ENCODE peak calls at places on chromosomes 4 and X, in ten cellular contexts. W is NCI-H1694, M is astrocyte of the cerebellum, Y is GM23248, Q is transverse colon, H is hypothalamus, A is adipocyte, K is RPMI8226, S is immature natural killer cell, E is head of caudate nucleus. U is an unnamed sample.

GRCh38 chrX:78658851-78659744 is at the start of gene RTL3:
- DNase-seq in Y (peak), Q (no peak), E (no peak), K (no peak), S (peak), W (no peak), A (peak), H (no peak), M (peak), U (no peak)

GRCh38 chrX:135185795-135186443 is 14.7 kb upstream of the CT55 start:
- DNase-seq in E (no peak), S (no peak), K (peak), H (no peak), A (peak), M (peak), Y (peak), W (peak), Q (no peak), U (no peak)

GRCh38 chr4:107183155-107183774 is 147.2 kb upstream of the DKK2 start:
- DNase-seq in Q (no peak), M (peak), A (peak), H (no peak), S (no peak), Y (peak), K (peak), E (no peak), W (no peak), U (no peak)

GRCh38 chr4:7429601-7430078 is 5.1 kb downstream of the PSAPL1 start:
- DNase-seq in Q (no peak), S (no peak), Y (no peak), H (no peak), M (no peak), E (no peak), K (no peak), A (no peak), W (no peak), U (no peak)

GRCh38 chrX:109268340-109268739 is 213.5 kb downstream of the GUCY2F start:
- DNase-seq in Q (no peak), M (no peak), A (no peak), H (no peak), S (no peak), Y (no peak), W (no peak), E (no peak), K (no peak), U (no peak)

GRCh38 chr4:38884254-38884653 is 16.6 kb downstream of the FAM114A1 start:
- DNase-seq in E (no peak), H (no peak), S (no peak), Y (no peak), M (no peak), Q (no peak), W (no peak), A (no peak), K (no peak), U (no peak)

GRCh38 chr4:119209077-119209476 is 3.4 kb upstream of the USP53 start:
- DNase-seq in M (peak), E (no peak), S (no peak), Q (no peak), W (no peak), H (no peak), A (peak), K (no peak), Y (peak), U (no peak)

GRCh38 chr4:98710831-98711230 is 52.4 kb upstream of the TSPAN5 start:
- DNase-seq in E (no peak), H (no peak), A (peak), K (no peak), S (no peak), W (no peak), Y (peak), M (no peak), Q (no peak), U (no peak)

GRCh38 chrX:148930330-148930729 is 429.9 kb downstream of the AFF2 start:
- DNase-seq in Q (no peak), Y (no peak), A (no peak), M (no peak), K (no peak), E (no peak), W (no peak), S (no peak), H (no peak), U (no peak)

GRCh38 chr4:41212221-41213203 is 1.8 kb downstream of the APBB2 start:
- DNase-seq in Y (peak), S (no peak), Q (peak), W (no peak), K (peak), E (peak), A (peak), M (no peak), H (peak), U (no peak)

GRCh38 chrX:115560978-115561604 is at the start of gene PLS3:
- DNase-seq in M (peak), W (no peak), K (peak), A (peak), Y (peak), S (peak), Q (peak), H (peak), E (peak), U (peak)

GRCh38 chr4:104073245-104073644 is 353.5 kb upstream of the TACR3 start:
- DNase-seq in E (no peak), M (no peak), S (no peak), Q (no peak), K (no peak), Y (no peak), W (no peak), A (no peak), H (no peak), U (no peak)

GRCh38 chr4:16199132-16199531 is 27.1 kb downstream of the TAPT1 start:
- DNase-seq in Q (no peak), K (no peak), S (no peak), H (no peak), W (no peak), A (peak), M (peak), Y (peak), E (no peak), U (no peak)

GRCh38 chr4:1488831-1489638 is 82.8 kb upstream of the NKX1-1 start:
- DNase-seq in E (no peak), S (no peak), K (no peak), Y (no peak), H (no peak), Q (no peak), A (no peak), M (no peak), W (no peak), U (no peak)

GRCh38 chr4:65453398-65453797 is 216.9 kb downstream of the EPHA5 start:
- DNase-seq in H (no peak), E (no peak), M (no peak), S (no peak), W (no peak), Y (no peak), K (no peak), A (no peak), Q (no peak), U (no peak)

GRCh38 chr4:104494822-104495559 is at the start of gene CXXC4:
- DNase-seq in E (peak), Q (peak), H (peak), K (peak), Y (peak), S (peak), A (peak), M (peak), W (peak), U (peak)

GRCh38 chr4:17310269-17310652 is 201.6 kb downstream of the QDPR start:
- DNase-seq in W (no peak), A (peak), H (no peak), Q (no peak), S (no peak), K (no peak), M (peak), Y (peak), E (no peak), U (no peak)

GRCh38 chr4:26325191-26325590 is 4.4 kb downstream of the RBPJ start:
- DNase-seq in S (peak), K (peak), H (no peak), Q (no peak), E (no peak), A (peak), Y (peak), M (peak), W (no peak), U (no peak)

GRCh38 chrX:148672526-148672925 is 172.1 kb downstream of the AFF2 start:
- DNase-seq in S (no peak), M (no peak), K (no peak), A (no peak), E (no peak), H (no peak), Y (peak), Q (no peak), W (no peak), U (no peak)

GRCh38 chr4:100479971-100480370 is 37.9 kb downstream of the EMCN start:
- DNase-seq in Q (no peak), K (no peak), W (no peak), S (no peak), E (no peak), A (no peak), H (no peak), M (no peak), Y (no peak), U (no peak)

GRCh38 chrX:123093792-123094191 is 90.3 kb upstream of the GRIA3 start:
- DNase-seq in E (no peak), W (no peak), Q (no peak), K (no peak), M (no peak), S (no peak), Y (no peak), H (no peak), A (no peak), U (no peak)

GRCh38 chr4:128913228-128913627 is 103.7 kb downstream of the JADE1 start:
- DNase-seq in W (no peak), Y (no peak), H (no peak), A (no peak), M (no peak), S (no peak), K (no peak), Q (no peak), E (no peak), U (no peak)

GRCh38 chr4:4575284-4576211 is 33.7 kb upstream of the STX18 start:
- DNase-seq in A (peak), W (no peak), K (no peak), M (no peak), S (peak), E (peak), Y (peak), Q (peak), H (peak), U (peak)

GRCh38 chr4:42646013-42646784 is 10.7 kb downstream of the ATP8A1 start:
- DNase-seq in E (no peak), A (no peak), S (no peak), K (no peak), W (no peak), Y (no peak), Q (no peak), M (no peak), H (no peak), U (no peak)

GRCh38 chrX:14027031-14027430 is 2.7 kb downstream of the GEMIN8 start:
- DNase-seq in A (no peak), H (peak), M (no peak), Y (peak), K (peak), E (peak), S (no peak), Q (no peak), W (no peak), U (no peak)

GRCh38 chr4:108272046-108272445 is 103.3 kb upstream of the LEF1 start:
- DNase-seq in M (no peak), S (no peak), E (no peak), H (no peak), K (no peak), W (no peak), Y (no peak), Q (no peak), A (peak), U (no peak)